ENCODE peak calls at places on chromosomes 4 and X, in five cellular contexts. C, S, D, N and I are unnamed samples.

GRCh38 chr4:1330761-1331590 is 16.0 kb upstream of the UVSSA start:
- DNase-seq in N (no peak), C (no peak), S (no peak), D (peak; percentile 44), I (no peak)

GRCh38 chr4:153127773-153128494 is 76.3 kb upstream of the TRIM2 start:
- DNase-seq in S (peak; percentile 92), C (peak; percentile 88), D (peak; percentile 80), N (peak; percentile 84), I (peak; percentile 83)

GRCh38 chr4:119049342-119049741 is 86.3 kb upstream of the MYOZ2 start:
- DNase-seq in N (no peak), C (no peak), D (no peak), S (no peak), I (no peak)

GRCh38 chrX:100413231-100413630 is 3.2 kb upstream of the PCDH19 start:
- DNase-seq in D (no peak), N (no peak), C (peak; percentile 65), S (no peak), I (no peak)

GRCh38 chrX:49291615-49292337 is 11.7 kb upstream of the GAGE10 start:
- DNase-seq in C (peak; percentile 61), D (peak; percentile 39), S (peak; percentile 61), N (peak; percentile 62), I (peak; percentile 33)

GRCh38 chrX:10327651-10328050 is 170.9 kb downstream of the CLCN4 start:
- DNase-seq in D (no peak), N (peak; percentile 33), S (no peak), C (no peak), I (peak; percentile 2)

GRCh38 chrX:113370001-113370400 is 529.4 kb upstream of the AMOT start:
- DNase-seq in S (no peak), C (no peak), D (no peak), N (no peak), I (no peak)

GRCh38 chrX:12396584-12396983 is 258.3 kb downstream of the FRMPD4 start:
- DNase-seq in S (no peak), N (no peak), D (no peak), C (no peak), I (no peak)

GRCh38 chr4:70936200-70936787 is 34.1 kb downstream of the MOB1B start:
- DNase-seq in C (no peak), D (no peak), S (no peak), N (no peak), I (no peak)

GRCh38 chrX:13620202-13620601 is 32.7 kb upstream of the TCEANC start:
- DNase-seq in S (no peak), C (no peak), D (no peak), N (no peak), I (no peak)

GRCh38 chr4:122758033-122758432 is 25.5 kb downstream of the BBS12 start:
- DNase-seq in S (no peak), N (no peak), D (no peak), C (peak; percentile 63), I (no peak)

GRCh38 chr4:146521543-146522097 is at the start of gene SLC10A7:
- DNase-seq in N (peak; percentile 66), C (peak; percentile 90), S (peak; percentile 72), D (peak; percentile 52), I (no peak)

GRCh38 chrX:41145920-41146608 is 60.8 kb downstream of the USP9X start:
- DNase-seq in S (no peak), N (no peak), D (no peak), C (peak; percentile 7), I (no peak)

GRCh38 chr4:1244978-1245471 is 3.9 kb downstream of the CTBP1 start:
- DNase-seq in S (no peak), D (no peak), C (no peak), N (no peak), I (no peak)

GRCh38 chr4:163923092-163923491 is 428.6 kb downstream of the TMA16 start:
- DNase-seq in C (no peak), N (no peak), D (no peak), S (no peak), I (no peak)

GRCh38 chrX:105823092-105823454 is 734 bp downstream of the NRK start:
- DNase-seq in C (no peak), S (no peak), N (no peak), D (no peak), I (no peak)

GRCh38 chr4:2595436-2595835 is 59.0 kb downstream of the FAM193A start:
- DNase-seq in N (no peak), D (no peak), S (no peak), C (no peak), I (no peak)

GRCh38 chr4:84578540-84579409 is 4.2 kb upstream of the CDS1 start:
- DNase-seq in C (peak; percentile 49), S (no peak), D (no peak), N (no peak), I (no peak)

GRCh38 chrX:134717698-134718328 is 59.5 kb upstream of the PLAC1 start:
- DNase-seq in D (no peak), S (no peak), N (no peak), C (no peak), I (no peak)

GRCh38 chr4:8026455-8026854 is 86.8 kb upstream of the AFAP1 start:
- DNase-seq in D (no peak), N (no peak), S (no peak), C (no peak), I (no peak)

GRCh38 chr4:94995684-94996394 is 238.1 kb downstream of the BMPR1B start:
- DNase-seq in D (no peak), S (no peak), C (peak; percentile 6), N (no peak), I (peak; percentile 7)

GRCh38 chr4:1276984-1277383 is 12.7 kb upstream of the MAEA start:
- DNase-seq in D (no peak), N (no peak), C (no peak), S (no peak), I (no peak)

GRCh38 chrX:53421772-53422090 is 723 bp downstream of the SMC1A start:
- DNase-seq in D (no peak), N (no peak), S (no peak), C (no peak), I (no peak)

GRCh38 chr4:17168571-17168970 is 270.1 kb upstream of the LDB2 start:
- DNase-seq in D (no peak), C (no peak), N (peak; percentile 90), S (no peak), I (no peak)

GRCh38 chr4:28167411-28167810 is 1306.8 kb downstream of the STIM2 start:
- DNase-seq in S (no peak), C (no peak), N (no peak), D (no peak), I (no peak)

GRCh38 chr4:84389406-84389805 is 109.7 kb downstream of the NKX6-1 start:
- DNase-seq in N (no peak), D (no peak), C (no peak), S (no peak), I (no peak)

GRCh38 chrX:7116081-7116480 is 31.4 kb upstream of the STS start:
- DNase-seq in D (no peak), C (no peak), S (no peak), N (no peak), I (no peak)

GRCh38 chr4:124610214-124610613 is 102.3 kb downstream of the ANKRD50 start:
- DNase-seq in C (no peak), D (no peak), S (no peak), N (no peak), I (no peak)

GRCh38 chr4:170007113-170007512 is 19.1 kb downstream of the MFAP3L start:
- DNase-seq in S (no peak), D (no peak), C (no peak), N (no peak), I (no peak)

GRCh38 chr4:164924670-164925238 is 47.8 kb downstream of the APELA start:
- DNase-seq in D (no peak), N (no peak), C (no peak), S (no peak), I (no peak)

GRCh38 chr4:138775485-138775884 is 240.1 kb upstream of the NOCT start:
- DNase-seq in D (no peak), C (no peak), S (no peak), N (no peak), I (no peak)

GRCh38 chr4:41814565-41814964 is 66.0 kb upstream of the PHOX2B start:
- DNase-seq in S (no peak), N (no peak), C (no peak), D (no peak), I (peak; percentile 27)

GRCh38 chr4:158090323-158090722 is 82.5 kb downstream of the GASK1B start:
- DNase-seq in D (no peak), N (no peak), S (no peak), C (no peak), I (no peak)

GRCh38 chr4:7666744-7667143 is 232.0 kb upstream of the PSAPL1 start:
- DNase-seq in C (no peak), D (no peak), N (no peak), S (no peak), I (no peak)

GRCh38 chr4:143986173-143986572 is 33.0 kb downstream of the GYPB start:
- DNase-seq in D (no peak), C (no peak), N (no peak), S (no peak), I (no peak)

GRCh38 chr4:37816006-37816405 is 10.5 kb upstream of the PGM2 start:
- DNase-seq in N (no peak), D (no peak), C (no peak), S (no peak), I (no peak)